ENCODE peak calls at places on chromosome 21, in eight cellular contexts. C is choroid plexus epithelial cell, Z is epithelial cell of esophagus, L is GM12865, W is lower lobe of right lung, E is PC-3, K is fibroblast of mammary gland, J is HFF-Myc. Q is an unnamed sample.

GRCh38 chr21:43345746-43346409 is 81.1 kb downstream of the SIK1 start:
- DNase-seq in C (peak), Z (peak), L (no peak), W (no peak), E (peak), K (peak), J (no peak), Q (peak)

GRCh38 chr21:42580076-42580792 is 66.6 kb downstream of the SLC37A1 start:
- DNase-seq in C (no peak), Z (no peak), L (no peak), W (no peak), E (no peak), K (no peak), J (no peak), Q (no peak)

GRCh38 chr21:41171210-41171609 is 3.2 kb downstream of the BACE2 start:
- DNase-seq in C (no peak), Z (peak), L (no peak), W (peak), E (peak), K (no peak), J (no peak), Q (peak)

GRCh38 chr21:22763442-22763841 is 1765.2 kb downstream of the NCAM2 start:
- DNase-seq in C (no peak), Z (peak), L (no peak), W (no peak), E (no peak), K (no peak), J (no peak), Q (no peak)

GRCh38 chr21:28089599-28090421 is 902.9 kb downstream of the LTN1 start:
- DNase-seq in C (no peak), Z (peak), L (no peak), W (no peak), E (peak), K (peak), J (no peak), Q (peak)

GRCh38 chr21:31181089-31181757 is 142.9 kb upstream of the KRTAP19-8 start:
- DNase-seq in C (no peak), Z (no peak), L (no peak), W (no peak), E (no peak), K (no peak), J (no peak), Q (no peak)

GRCh38 chr21:35925497-35925896 is 134.8 kb downstream of the SETD4 start:
- DNase-seq in C (no peak), Z (peak), L (peak), W (no peak), E (peak), K (peak), J (no peak), Q (peak)

GRCh38 chr21:34333150-34333739 is 30.6 kb upstream of the KCNE2 start:
- DNase-seq in C (peak), Z (no peak), L (no peak), W (no peak), E (no peak), K (no peak), J (peak), Q (no peak)

GRCh38 chr21:34797926-34798595 is 129.3 kb downstream of the CLIC6 start:
- DNase-seq in C (peak), Z (peak), L (no peak), W (no peak), E (no peak), K (no peak), J (no peak), Q (no peak)

GRCh38 chr21:43347864-43348766 is 78.8 kb downstream of the SIK1 start:
- DNase-seq in C (no peak), Z (no peak), L (no peak), W (no peak), E (no peak), K (no peak), J (no peak), Q (no peak)

GRCh38 chr21:16773206-16773605 is 739.6 kb upstream of the CXADR start:
- DNase-seq in C (peak), Z (no peak), L (no peak), W (no peak), E (no peak), K (no peak), J (no peak), Q (peak)

GRCh38 chr21:34061983-34062382 is 11.4 kb upstream of the MRPS6 start:
- DNase-seq in C (no peak), Z (peak), L (peak), W (no peak), E (peak), K (peak), J (no peak), Q (peak)

GRCh38 chr21:42062543-42063022 is 8.5 kb upstream of the UMODL1 start:
- DNase-seq in C (peak), Z (no peak), L (peak), W (peak), E (no peak), K (no peak), J (no peak), Q (no peak)

GRCh38 chr21:33434770-33435360 is 31.7 kb downstream of the IFNGR2 start:
- DNase-seq in C (peak), Z (peak), L (peak), W (peak), E (peak), K (peak), J (peak), Q (peak)

DNA sequence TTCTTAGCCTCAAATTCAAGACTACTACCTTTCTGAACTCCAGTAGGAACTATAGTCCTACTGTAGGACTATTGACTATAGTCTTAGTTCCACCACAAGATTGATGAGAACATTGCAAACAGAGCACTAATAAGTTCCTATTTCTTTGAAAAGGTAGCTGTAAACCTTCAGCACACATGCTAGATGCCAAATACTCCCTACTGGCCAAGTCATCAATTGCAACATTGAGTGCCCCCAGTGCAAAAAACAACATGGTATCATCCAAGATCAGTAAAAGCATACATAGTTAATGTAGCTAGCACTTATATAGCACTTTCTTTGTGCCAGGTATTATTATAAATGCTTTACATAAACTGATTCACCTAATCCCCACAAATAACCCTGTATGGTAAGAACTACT is 99.8 kb downstream of the MRPL39 start:
- DNase-seq in C (peak), Z (peak), L (peak), W (no peak), E (peak), K (peak), J (no peak), Q (no peak)
- TF ChIP-seq CTCF in C (peak), Z (peak), L (peak), W (no peak), E (peak), K (peak), J (peak), Q (peak)

GRCh38 chr21:14675774-14676530 is 129.8 kb upstream of the SAMSN1 start:
- DNase-seq in C (peak), Z (no peak), L (peak), W (no peak), E (no peak), K (no peak), J (no peak), Q (no peak)

GRCh38 chr21:14677023-14677422 is 130.9 kb upstream of the SAMSN1 start:
- DNase-seq in C (peak), Z (no peak), L (no peak), W (no peak), E (no peak), K (no peak), J (no peak), Q (no peak)

GRCh38 chr21:14678987-14679574 is 133.0 kb upstream of the SAMSN1 start:
- DNase-seq in C (no peak), Z (no peak), L (no peak), W (no peak), E (no peak), K (no peak), J (no peak), Q (no peak)

GRCh38 chr21:14673649-14674048 is 127.5 kb upstream of the SAMSN1 start:
- DNase-seq in C (no peak), Z (no peak), L (no peak), W (no peak), E (no peak), K (no peak), J (no peak), Q (no peak)

DNA sequence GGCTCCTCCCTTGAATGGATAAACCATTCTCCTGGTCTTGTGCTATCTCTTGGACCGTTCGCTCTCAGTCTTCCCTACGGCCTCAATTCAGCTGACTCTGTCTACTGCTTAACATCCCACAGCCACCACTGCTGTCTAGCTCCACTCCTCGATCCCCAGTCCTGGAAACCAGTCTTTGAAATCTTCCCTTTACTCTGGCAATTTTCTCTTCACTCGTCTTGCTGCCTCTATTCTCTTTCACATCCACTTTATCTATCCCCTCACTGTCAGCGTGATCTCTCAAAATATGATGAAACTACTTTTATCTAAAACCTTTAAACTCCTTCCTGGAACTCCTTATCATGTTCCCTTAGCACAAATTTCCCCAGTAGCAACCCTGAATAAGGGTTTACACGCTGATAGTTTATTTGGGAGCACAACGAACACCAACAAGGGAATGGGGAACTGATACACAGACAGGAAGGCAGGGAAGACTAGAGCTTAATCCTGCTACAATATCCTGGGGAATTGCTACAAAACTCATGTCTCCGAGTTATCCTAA is 131.6 kb upstream of the SAMSN1 start:
- DNase-seq in C (no peak), Z (no peak), L (no peak), W (no peak), E (no peak), K (no peak), J (no peak), Q (no peak)
- H3K4me3 ChIP-seq in C (no peak), Z (no peak), L (no peak), W (no peak), E (no peak), K (no peak), J (no peak), Q (no peak)

GRCh38 chr21:25639922-25640670 is 1.0 kb downstream of the JAM2 start:
- DNase-seq in C (no peak), Z (no peak), L (peak), W (no peak), E (no peak), K (no peak), J (no peak), Q (no peak)
- TF ChIP-seq CTCF in C (no peak), Z (no peak), L (no peak), W (no peak), E (no peak), K (no peak), J (no peak), Q (no peak)

DNA sequence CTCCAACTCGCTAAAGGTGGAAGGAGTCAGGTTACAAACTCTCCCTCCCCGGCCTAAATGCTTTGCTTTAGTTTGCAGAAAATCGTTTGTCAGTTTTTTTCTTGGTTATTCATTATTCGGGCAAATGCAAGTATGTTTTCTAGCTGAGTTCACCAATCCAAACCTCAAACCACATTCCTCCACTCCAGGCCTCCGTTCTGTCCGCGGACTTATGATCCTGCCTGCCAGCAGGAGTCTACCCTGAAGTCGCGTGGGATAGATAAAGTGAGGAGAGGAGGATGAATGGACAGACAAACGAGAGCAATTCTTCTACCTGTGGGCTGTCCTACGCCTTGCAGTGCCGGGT is 1.3 kb downstream of the ADAMTS1 start:
- DNase-seq in C (peak), Z (peak), L (no peak), W (no peak), E (peak), K (peak), J (no peak), Q (peak)
- H3K4me3 ChIP-seq in C (peak), Z (peak), L (no peak), W (peak), E (peak), K (peak), J (peak), Q (peak)

GRCh38 chr21:45152265-45152746 is 77.9 kb downstream of the ADARB1 start:
- DNase-seq in C (peak), Z (no peak), L (peak), W (peak), E (no peak), K (no peak), J (no peak), Q (no peak)
- TF ChIP-seq CTCF in C (peak), Z (peak), L (peak), W (peak), E (no peak), K (no peak), J (no peak), Q (no peak)

DNA sequence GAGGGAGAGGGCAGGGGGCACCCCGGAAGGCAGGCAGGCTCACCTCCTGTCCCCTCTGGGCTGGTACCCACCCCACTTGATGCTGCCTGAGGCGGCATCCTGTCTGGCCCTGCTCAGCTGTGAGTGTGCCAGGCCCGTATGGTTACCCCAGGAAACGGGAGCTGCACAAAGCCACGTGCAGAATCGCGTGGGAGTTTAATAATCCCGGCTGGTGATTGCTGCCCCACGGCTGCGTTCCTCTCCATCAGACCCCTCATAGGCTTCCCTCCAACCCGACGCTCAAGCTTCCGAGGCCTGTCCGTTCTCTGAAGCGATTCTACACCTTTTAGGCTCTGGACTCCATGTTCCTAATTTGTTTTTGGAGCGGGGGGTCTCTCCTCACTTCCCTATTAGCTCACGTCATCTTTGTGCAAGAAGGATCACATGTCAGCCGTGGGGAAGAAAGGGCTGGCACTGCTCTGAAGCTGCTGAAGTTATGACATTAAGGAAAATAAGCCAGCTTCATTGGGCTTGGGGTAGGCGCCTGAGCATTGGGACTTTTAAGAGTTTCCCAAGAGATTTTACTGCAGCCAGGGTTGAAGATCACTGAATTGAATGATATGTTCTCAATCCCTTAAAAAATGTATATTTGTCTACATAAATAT is 1.1 kb upstream of the B3GALT5 start:
- DNase-seq in C (peak), Z (no peak), L (no peak), W (no peak), E (no peak), K (no peak), J (no peak), Q (no peak)
- H3K4me3 ChIP-seq in C (peak), Z (no peak), L (no peak), W (no peak), E (no peak), K (no peak), J (no peak), Q (no peak)

GRCh38 chr21:37601915-37602314 is 235.3 kb downstream of the DYRK1A start:
- DNase-seq in C (no peak), Z (no peak), L (no peak), W (no peak), E (no peak), K (no peak), J (no peak), Q (no peak)

GRCh38 chr21:37606549-37606948 is 240.0 kb downstream of the DYRK1A start:
- DNase-seq in C (no peak), Z (no peak), L (no peak), W (no peak), E (no peak), K (no peak), J (no peak), Q (no peak)

GRCh38 chr21:37601027-37601426 is 234.5 kb downstream of the DYRK1A start:
- DNase-seq in C (no peak), Z (no peak), L (no peak), W (no peak), E (no peak), K (no peak), J (no peak), Q (no peak)

GRCh38 chr21:37605006-37605405 is 238.4 kb downstream of the DYRK1A start:
- DNase-seq in C (no peak), Z (no peak), L (no peak), W (no peak), E (no peak), K (no peak), J (no peak), Q (no peak)

GRCh38 chr21:37603129-37603528 is 236.6 kb downstream of the DYRK1A start:
- DNase-seq in C (no peak), Z (no peak), L (no peak), W (no peak), E (no peak), K (no peak), J (no peak), Q (no peak)
- TF ChIP-seq CTCF in C (no peak), Z (no peak), L (no peak), W (no peak), E (no peak), K (no peak), J (no peak), Q (no peak)